ENCODE peak calls at places on chromosomes 12 and 14, in five cellular contexts. One of them, this sample, is unnamed.

GRCh38 chr12:54579696-54580333 is 8.6 kb downstream of the PPP1R1A start:
- DNase-seq in activated CD8-positive, alpha-beta memory T cell treated with anti-CD3 and anti-CD28 coated beads for 4 hours: peak; percentile 50
- DNase-seq in RWPE1: peak; percentile 73
- DNase-seq in Caki2: peak; percentile 77
- DNase-seq in Kasumi-1: peak; percentile 75
- DNase-seq in this sample: peak; percentile 89

GRCh38 chr12:91922139-91922538 is 223.5 kb downstream of the BTG1 start:
- DNase-seq in activated CD8-positive, alpha-beta memory T cell treated with anti-CD3 and anti-CD28 coated beads for 4 hours: no peak
- DNase-seq in Kasumi-1: no peak
- DNase-seq in Caki2: no peak
- DNase-seq in RWPE1: no peak
- DNase-seq in this sample: no peak

GRCh38 chr12:114018669-114019068 is 52.5 kb upstream of the RBM19 start:
- DNase-seq in Caki2: no peak
- DNase-seq in Kasumi-1: no peak
- DNase-seq in RWPE1: peak; percentile 17
- DNase-seq in activated CD8-positive, alpha-beta memory T cell treated with anti-CD3 and anti-CD28 coated beads for 4 hours: no peak
- DNase-seq in this sample: no peak

GRCh38 chr14:101788016-101788695 is 26.6 kb downstream of the PPP2R5C start:
- DNase-seq in RWPE1: no peak
- DNase-seq in Kasumi-1: no peak
- DNase-seq in activated CD8-positive, alpha-beta memory T cell treated with anti-CD3 and anti-CD28 coated beads for 4 hours: no peak
- DNase-seq in Caki2: no peak
- DNase-seq in this sample: no peak

GRCh38 chr12:86838709-86839108 is 582.5 kb upstream of the MGAT4C start:
- DNase-seq in activated CD8-positive, alpha-beta memory T cell treated with anti-CD3 and anti-CD28 coated beads for 4 hours: no peak
- DNase-seq in Kasumi-1: no peak
- DNase-seq in RWPE1: no peak
- DNase-seq in Caki2: no peak
- DNase-seq in this sample: no peak

GRCh38 chr14:106845286-106846087 is 1319.1 kb downstream of the TMEM121 start:
- DNase-seq in Caki2: peak; percentile 89
- DNase-seq in activated CD8-positive, alpha-beta memory T cell treated with anti-CD3 and anti-CD28 coated beads for 4 hours: no peak
- DNase-seq in RWPE1: peak; percentile 55
- DNase-seq in Kasumi-1: peak; percentile 68
- DNase-seq in this sample: peak; percentile 58

GRCh38 chr12:132170094-132170636 is 25.9 kb downstream of the NOC4L start:
- DNase-seq in Caki2: peak; percentile 43
- DNase-seq in activated CD8-positive, alpha-beta memory T cell treated with anti-CD3 and anti-CD28 coated beads for 4 hours: no peak
- DNase-seq in RWPE1: peak; percentile 39
- DNase-seq in Kasumi-1: no peak
- DNase-seq in this sample: no peak

GRCh38 chr14:73797540-73797925 is 54.1 kb upstream of the PTGR2 start:
- DNase-seq in Kasumi-1: no peak
- DNase-seq in RWPE1: no peak
- DNase-seq in activated CD8-positive, alpha-beta memory T cell treated with anti-CD3 and anti-CD28 coated beads for 4 hours: no peak
- DNase-seq in Caki2: no peak
- DNase-seq in this sample: no peak

GRCh38 chr12:132597333-132598283 is 12.8 kb downstream of the LRCOL1 start:
- DNase-seq in activated CD8-positive, alpha-beta memory T cell treated with anti-CD3 and anti-CD28 coated beads for 4 hours: no peak
- DNase-seq in Caki2: peak; percentile 61
- DNase-seq in Kasumi-1: no peak
- DNase-seq in RWPE1: no peak
- DNase-seq in this sample: peak; percentile 35

GRCh38 chr12:29656762-29657538 is 126.8 kb downstream of the TMTC1 start:
- DNase-seq in Caki2: no peak
- DNase-seq in Kasumi-1: no peak
- DNase-seq in activated CD8-positive, alpha-beta memory T cell treated with anti-CD3 and anti-CD28 coated beads for 4 hours: no peak
- DNase-seq in RWPE1: no peak
- DNase-seq in this sample: no peak

GRCh38 chr14:102333395-102333794 is 13.8 kb downstream of the ZNF839 start:
- DNase-seq in Kasumi-1: no peak
- DNase-seq in Caki2: no peak
- DNase-seq in RWPE1: no peak
- DNase-seq in activated CD8-positive, alpha-beta memory T cell treated with anti-CD3 and anti-CD28 coated beads for 4 hours: no peak
- DNase-seq in this sample: no peak

GRCh38 chr14:93010543-93011541 is 87.9 kb downstream of the CHGA start:
- DNase-seq in activated CD8-positive, alpha-beta memory T cell treated with anti-CD3 and anti-CD28 coated beads for 4 hours: no peak
- DNase-seq in Kasumi-1: peak; percentile 39
- DNase-seq in RWPE1: no peak
- DNase-seq in Caki2: peak; percentile 48
- DNase-seq in this sample: no peak

GRCh38 chr12:70837026-70837425 is 83.5 kb downstream of the PTPRR start:
- DNase-seq in RWPE1: no peak
- DNase-seq in activated CD8-positive, alpha-beta memory T cell treated with anti-CD3 and anti-CD28 coated beads for 4 hours: no peak
- DNase-seq in Kasumi-1: no peak
- DNase-seq in Caki2: no peak
- DNase-seq in this sample: no peak

GRCh38 chr14:59254911-59255545 is 66.6 kb downstream of the DAAM1 start:
- DNase-seq in Kasumi-1: no peak
- DNase-seq in RWPE1: no peak
- DNase-seq in Caki2: no peak
- DNase-seq in activated CD8-positive, alpha-beta memory T cell treated with anti-CD3 and anti-CD28 coated beads for 4 hours: no peak
- DNase-seq in this sample: no peak

GRCh38 chr12:124506145-124506831 is 61.1 kb downstream of the NCOR2 start:
- DNase-seq in RWPE1: no peak
- DNase-seq in activated CD8-positive, alpha-beta memory T cell treated with anti-CD3 and anti-CD28 coated beads for 4 hours: no peak
- DNase-seq in Caki2: no peak
- DNase-seq in Kasumi-1: peak; percentile 94
- DNase-seq in this sample: no peak

GRCh38 chr14:53954551-53955233 is 1.9 kb downstream of the BMP4 start:
- DNase-seq in Kasumi-1: no peak
- DNase-seq in Caki2: peak; percentile 8
- DNase-seq in activated CD8-positive, alpha-beta memory T cell treated with anti-CD3 and anti-CD28 coated beads for 4 hours: no peak
- DNase-seq in RWPE1: no peak
- DNase-seq in this sample: peak; percentile 18

GRCh38 chr14:63745858-63746425 is 18.1 kb upstream of the SGPP1 start:
- DNase-seq in activated CD8-positive, alpha-beta memory T cell treated with anti-CD3 and anti-CD28 coated beads for 4 hours: no peak
- DNase-seq in Caki2: no peak
- DNase-seq in RWPE1: no peak
- DNase-seq in Kasumi-1: no peak
- DNase-seq in this sample: peak; percentile 30

GRCh38 chr12:132449565-132450390 is 40.2 kb upstream of the FBRSL1 start:
- DNase-seq in activated CD8-positive, alpha-beta memory T cell treated with anti-CD3 and anti-CD28 coated beads for 4 hours: no peak
- DNase-seq in Kasumi-1: no peak
- DNase-seq in RWPE1: no peak
- DNase-seq in Caki2: no peak
- DNase-seq in this sample: no peak

GRCh38 chr12:95790912-95791849 is 617 bp upstream of the NTN4 start:
- DNase-seq in Kasumi-1: no peak
- DNase-seq in Caki2: peak; percentile 55
- DNase-seq in activated CD8-positive, alpha-beta memory T cell treated with anti-CD3 and anti-CD28 coated beads for 4 hours: no peak
- DNase-seq in RWPE1: peak; percentile 34
- DNase-seq in this sample: peak; percentile 26